ENCODE peak calls at places on chromosomes 12 and 14, in nine cellular contexts. One of them, this sample, is unnamed.

GRCh38 chr14:74290415-74290814 is 12.3 kb downstream of the ABCD4 start:
- DNase-seq in sigmoid colon: no peak
- DNase-seq in HL-60: no peak
- DNase-seq in HepG2: no peak
- DNase-seq in GM23338: peak
- DNase-seq in spleen: no peak
- DNase-seq in SK-N-SH: peak
- DNase-seq in GM12891: peak
- DNase-seq in stomach: no peak
- DNase-seq in this sample: no peak

GRCh38 chr12:62537544-62537943 is 70.9 kb downstream of the MON2 start:
- DNase-seq in GM23338: no peak
- DNase-seq in stomach: peak
- DNase-seq in HL-60: no peak
- DNase-seq in HepG2: no peak
- DNase-seq in sigmoid colon: no peak
- DNase-seq in spleen: no peak
- DNase-seq in SK-N-SH: no peak
- DNase-seq in GM12891: no peak
- DNase-seq in this sample: no peak

GRCh38 chr12:12456637-12457036 is 99.8 kb downstream of the BORCS5 start:
- DNase-seq in HL-60: no peak
- DNase-seq in spleen: no peak
- DNase-seq in GM12891: no peak
- DNase-seq in stomach: no peak
- DNase-seq in sigmoid colon: no peak
- DNase-seq in GM23338: no peak
- DNase-seq in HepG2: no peak
- DNase-seq in SK-N-SH: no peak
- DNase-seq in this sample: no peak

GRCh38 chr12:19771858-19772257 is 332.6 kb downstream of the AEBP2 start:
- DNase-seq in spleen: no peak
- DNase-seq in HepG2: no peak
- DNase-seq in SK-N-SH: no peak
- DNase-seq in GM23338: peak
- DNase-seq in HL-60: no peak
- DNase-seq in GM12891: no peak
- DNase-seq in sigmoid colon: no peak
- DNase-seq in stomach: no peak
- DNase-seq in this sample: no peak

GRCh38 chr12:6312529-6313325 is 2.2 kb downstream of the PLEKHG6 start:
- DNase-seq in GM12891: no peak
- DNase-seq in HepG2: no peak
- DNase-seq in SK-N-SH: no peak
- DNase-seq in spleen: no peak
- DNase-seq in GM23338: peak
- DNase-seq in stomach: peak
- DNase-seq in HL-60: no peak
- DNase-seq in sigmoid colon: peak
- DNase-seq in this sample: peak

GRCh38 chr12:20798561-20798960 is 11.9 kb upstream of the SLCO1B3 start:
- DNase-seq in GM23338: peak
- DNase-seq in spleen: no peak
- DNase-seq in SK-N-SH: peak
- DNase-seq in HL-60: no peak
- DNase-seq in stomach: no peak
- DNase-seq in HepG2: peak
- DNase-seq in GM12891: no peak
- DNase-seq in sigmoid colon: no peak
- DNase-seq in this sample: no peak

GRCh38 chr12:7951671-7952070 is 15.7 kb upstream of the SLC2A3 start:
- DNase-seq in GM23338: no peak
- DNase-seq in sigmoid colon: no peak
- DNase-seq in GM12891: no peak
- DNase-seq in HL-60: no peak
- DNase-seq in spleen: no peak
- DNase-seq in stomach: no peak
- DNase-seq in SK-N-SH: no peak
- DNase-seq in HepG2: no peak
- DNase-seq in this sample: no peak

GRCh38 chr14:50082784-50083466 is 33.4 kb downstream of the VCPKMT start:
- DNase-seq in sigmoid colon: no peak
- DNase-seq in GM23338: no peak
- DNase-seq in SK-N-SH: no peak
- DNase-seq in spleen: peak
- DNase-seq in stomach: peak
- DNase-seq in HL-60: no peak
- DNase-seq in HepG2: no peak
- DNase-seq in GM12891: peak
- DNase-seq in this sample: no peak

DNA sequence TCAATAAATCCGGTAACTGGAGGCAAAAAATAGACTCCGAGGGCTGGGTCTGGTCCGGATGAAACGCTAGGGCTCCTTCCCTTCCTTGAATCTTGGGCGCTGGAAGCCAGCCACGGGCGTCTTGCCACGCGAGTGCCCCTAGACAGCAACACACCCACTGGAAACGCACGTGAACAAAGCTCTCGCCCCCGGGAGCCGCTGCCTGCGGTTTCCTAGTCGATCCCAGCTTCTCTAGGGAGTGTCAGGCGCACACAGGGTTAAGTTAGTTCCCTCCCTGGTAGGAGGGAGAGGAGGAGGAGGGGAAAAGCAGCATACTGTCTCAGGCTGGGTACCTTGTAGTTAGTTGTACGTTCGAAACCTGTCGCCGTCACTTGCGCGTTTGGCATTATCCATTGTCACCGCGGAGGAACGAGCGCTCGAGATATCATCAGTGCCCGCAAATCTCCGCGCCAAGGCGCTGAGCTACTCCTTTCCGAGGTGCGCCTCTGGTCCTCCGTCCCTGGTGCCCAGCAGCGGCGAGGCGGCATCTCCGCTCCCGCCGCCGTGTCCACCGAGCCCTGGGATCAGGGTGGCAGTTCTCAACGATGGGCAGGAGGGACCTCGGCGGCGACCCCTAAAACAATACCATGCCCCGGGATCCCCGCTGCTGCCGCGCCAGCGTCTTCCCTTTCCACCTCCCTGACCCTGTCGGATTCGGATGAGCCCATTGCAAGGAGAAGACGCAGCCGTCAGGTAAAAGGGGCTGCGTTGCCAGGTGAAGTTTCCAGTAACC is at the start of gene FLRT2:
- DNase-seq in stomach: peak
- DNase-seq in GM12891: no peak
- DNase-seq in HepG2: no peak
- DNase-seq in SK-N-SH: no peak
- DNase-seq in GM23338: peak
- DNase-seq in spleen: peak
- DNase-seq in HL-60: no peak
- DNase-seq in sigmoid colon: peak
- DNase-seq in this sample: no peak
- TF ChIP-seq POLR2AphosphoS5 in stomach: no peak
- TF ChIP-seq POLR2AphosphoS5 in GM12891: no peak
- TF ChIP-seq POLR2AphosphoS5 in HepG2: no peak
- TF ChIP-seq POLR2AphosphoS5 in SK-N-SH: no peak
- TF ChIP-seq POLR2AphosphoS5 in GM23338: no peak
- TF ChIP-seq POLR2AphosphoS5 in spleen: peak
- TF ChIP-seq POLR2AphosphoS5 in HL-60: no peak
- TF ChIP-seq POLR2AphosphoS5 in sigmoid colon: peak
- TF ChIP-seq POLR2AphosphoS5 in this sample: no peak

GRCh38 chr12:91414147-91414546 is 231.5 kb upstream of the DCN start:
- DNase-seq in sigmoid colon: no peak
- DNase-seq in spleen: no peak
- DNase-seq in stomach: no peak
- DNase-seq in HL-60: no peak
- DNase-seq in GM23338: no peak
- DNase-seq in HepG2: no peak
- DNase-seq in GM12891: no peak
- DNase-seq in SK-N-SH: no peak
- DNase-seq in this sample: no peak

GRCh38 chr12:91418691-91419090 is 236.1 kb upstream of the DCN start:
- DNase-seq in stomach: no peak
- DNase-seq in GM12891: no peak
- DNase-seq in GM23338: no peak
- DNase-seq in HepG2: no peak
- DNase-seq in SK-N-SH: no peak
- DNase-seq in sigmoid colon: no peak
- DNase-seq in HL-60: no peak
- DNase-seq in spleen: no peak
- DNase-seq in this sample: no peak

GRCh38 chr12:91417649-91418048 is 235.0 kb upstream of the DCN start:
- DNase-seq in stomach: no peak
- DNase-seq in GM12891: no peak
- DNase-seq in SK-N-SH: no peak
- DNase-seq in spleen: no peak
- DNase-seq in HL-60: no peak
- DNase-seq in HepG2: no peak
- DNase-seq in GM23338: no peak
- DNase-seq in sigmoid colon: no peak
- DNase-seq in this sample: no peak

GRCh38 chr12:91414636-91415035 is 232.0 kb upstream of the DCN start:
- DNase-seq in stomach: no peak
- DNase-seq in GM12891: no peak
- DNase-seq in GM23338: no peak
- DNase-seq in HepG2: no peak
- DNase-seq in SK-N-SH: no peak
- DNase-seq in HL-60: no peak
- DNase-seq in spleen: no peak
- DNase-seq in sigmoid colon: no peak
- DNase-seq in this sample: no peak

GRCh38 chr12:91413591-91413990 is 231.0 kb upstream of the DCN start:
- DNase-seq in spleen: no peak
- DNase-seq in HL-60: no peak
- DNase-seq in HepG2: no peak
- DNase-seq in sigmoid colon: no peak
- DNase-seq in stomach: no peak
- DNase-seq in SK-N-SH: peak
- DNase-seq in GM23338: no peak
- DNase-seq in GM12891: no peak
- DNase-seq in this sample: no peak
- TF ChIP-seq POLR2AphosphoS5 in spleen: no peak
- TF ChIP-seq POLR2AphosphoS5 in HL-60: no peak
- TF ChIP-seq POLR2AphosphoS5 in HepG2: no peak
- TF ChIP-seq POLR2AphosphoS5 in sigmoid colon: no peak
- TF ChIP-seq POLR2AphosphoS5 in stomach: no peak
- TF ChIP-seq POLR2AphosphoS5 in SK-N-SH: peak
- TF ChIP-seq POLR2AphosphoS5 in GM23338: no peak
- TF ChIP-seq POLR2AphosphoS5 in GM12891: no peak
- TF ChIP-seq POLR2AphosphoS5 in this sample: no peak

GRCh38 chr12:47272412-47273190 is 192.8 kb upstream of the AMIGO2 start:
- DNase-seq in spleen: no peak
- DNase-seq in SK-N-SH: no peak
- DNase-seq in GM23338: no peak
- DNase-seq in HL-60: no peak
- DNase-seq in stomach: no peak
- DNase-seq in HepG2: no peak
- DNase-seq in sigmoid colon: no peak
- DNase-seq in GM12891: no peak
- DNase-seq in this sample: no peak

GRCh38 chr12:47273191-47273626 is 193.4 kb upstream of the AMIGO2 start:
- DNase-seq in GM23338: no peak
- DNase-seq in GM12891: no peak
- DNase-seq in HepG2: no peak
- DNase-seq in SK-N-SH: no peak
- DNase-seq in HL-60: no peak
- DNase-seq in stomach: no peak
- DNase-seq in spleen: no peak
- DNase-seq in sigmoid colon: no peak
- DNase-seq in this sample: no peak

GRCh38 chr12:47271800-47272230 is 192.1 kb upstream of the AMIGO2 start:
- DNase-seq in GM12891: no peak
- DNase-seq in sigmoid colon: no peak
- DNase-seq in spleen: no peak
- DNase-seq in SK-N-SH: no peak
- DNase-seq in stomach: no peak
- DNase-seq in HL-60: no peak
- DNase-seq in HepG2: no peak
- DNase-seq in GM23338: no peak
- DNase-seq in this sample: no peak

GRCh38 chr12:47268501-47269459 is 189.0 kb upstream of the AMIGO2 start:
- DNase-seq in HepG2: no peak
- DNase-seq in GM12891: no peak
- DNase-seq in stomach: no peak
- DNase-seq in HL-60: no peak
- DNase-seq in spleen: no peak
- DNase-seq in sigmoid colon: no peak
- DNase-seq in SK-N-SH: no peak
- DNase-seq in GM23338: no peak
- DNase-seq in this sample: no peak

GRCh38 chr12:47270782-47271664 is 191.3 kb upstream of the AMIGO2 start:
- DNase-seq in sigmoid colon: no peak
- DNase-seq in SK-N-SH: no peak
- DNase-seq in GM12891: no peak
- DNase-seq in stomach: no peak
- DNase-seq in spleen: no peak
- DNase-seq in HepG2: no peak
- DNase-seq in HL-60: no peak
- DNase-seq in GM23338: no peak
- DNase-seq in this sample: peak
- TF ChIP-seq POLR2AphosphoS5 in sigmoid colon: no peak
- TF ChIP-seq POLR2AphosphoS5 in SK-N-SH: no peak
- TF ChIP-seq POLR2AphosphoS5 in GM12891: no peak
- TF ChIP-seq POLR2AphosphoS5 in stomach: no peak
- TF ChIP-seq POLR2AphosphoS5 in spleen: no peak
- TF ChIP-seq POLR2AphosphoS5 in HepG2: no peak
- TF ChIP-seq POLR2AphosphoS5 in HL-60: no peak
- TF ChIP-seq POLR2AphosphoS5 in GM23338: no peak
- TF ChIP-seq POLR2AphosphoS5 in this sample: no peak

GRCh38 chr12:70638639-70639349 is 1.6 kb upstream of the PTPRB start:
- DNase-seq in HepG2: no peak
- DNase-seq in SK-N-SH: no peak
- DNase-seq in spleen: no peak
- DNase-seq in GM23338: no peak
- DNase-seq in HL-60: no peak
- DNase-seq in sigmoid colon: no peak
- DNase-seq in stomach: no peak
- DNase-seq in GM12891: no peak
- DNase-seq in this sample: no peak

GRCh38 chr12:70639535-70639934 is 2.3 kb upstream of the PTPRB start:
- DNase-seq in stomach: no peak
- DNase-seq in GM12891: no peak
- DNase-seq in GM23338: no peak
- DNase-seq in HepG2: no peak
- DNase-seq in sigmoid colon: no peak
- DNase-seq in spleen: no peak
- DNase-seq in SK-N-SH: no peak
- DNase-seq in HL-60: no peak
- DNase-seq in this sample: no peak

GRCh38 chr12:70635713-70636112 is 1.5 kb downstream of the PTPRB start:
- DNase-seq in HL-60: no peak
- DNase-seq in GM12891: no peak
- DNase-seq in spleen: no peak
- DNase-seq in stomach: no peak
- DNase-seq in SK-N-SH: no peak
- DNase-seq in HepG2: no peak
- DNase-seq in GM23338: no peak
- DNase-seq in sigmoid colon: no peak
- DNase-seq in this sample: no peak

GRCh38 chr12:70637286-70637685 is at the start of gene PTPRB:
- DNase-seq in GM12891: no peak
- DNase-seq in HL-60: no peak
- DNase-seq in stomach: no peak
- DNase-seq in spleen: no peak
- DNase-seq in sigmoid colon: no peak
- DNase-seq in SK-N-SH: no peak
- DNase-seq in GM23338: no peak
- DNase-seq in HepG2: no peak
- DNase-seq in this sample: no peak

GRCh38 chr12:70637686-70638085 is 457 bp upstream of the PTPRB start:
- DNase-seq in HL-60: no peak
- DNase-seq in HepG2: no peak
- DNase-seq in GM23338: no peak
- DNase-seq in stomach: no peak
- DNase-seq in spleen: no peak
- DNase-seq in GM12891: no peak
- DNase-seq in sigmoid colon: no peak
- DNase-seq in SK-N-SH: no peak
- DNase-seq in this sample: no peak
- TF ChIP-seq POLR2AphosphoS5 in HL-60: no peak
- TF ChIP-seq POLR2AphosphoS5 in HepG2: no peak
- TF ChIP-seq POLR2AphosphoS5 in GM23338: no peak
- TF ChIP-seq POLR2AphosphoS5 in stomach: no peak
- TF ChIP-seq POLR2AphosphoS5 in spleen: no peak
- TF ChIP-seq POLR2AphosphoS5 in GM12891: no peak
- TF ChIP-seq POLR2AphosphoS5 in sigmoid colon: no peak
- TF ChIP-seq POLR2AphosphoS5 in SK-N-SH: no peak
- TF ChIP-seq POLR2AphosphoS5 in this sample: no peak

This sample was measured in breast epithelium.